ENCODE peak calls at places on chromosome 11, in five cellular contexts. A is NCI-H748 treated with DMSO at 0.1 percent for 48 hours, H is GM12865, X is uterus, C is GM04503. I is an unnamed sample.

GRCh38 chr11:47358731-47359051 is 6.2 kb upstream of the MYBPC3 start:
- DNase-seq in A (no peak), H (no peak), X (no peak), C (no peak), I (no peak)

GRCh38 chr11:65492637-65493366 is 6.0 kb upstream of the MALAT1 start:
- DNase-seq in C (no peak), A (no peak), H (peak; percentile 87), X (peak; percentile 88), I (peak; percentile 93)

GRCh38 chr11:44085330-44085729 is 10.1 kb upstream of the EXT2 start:
- DNase-seq in X (no peak), A (no peak), C (no peak), H (no peak), I (no peak)

GRCh38 chr11:62632492-62632891 is 10.7 kb upstream of the B3GAT3 start:
- DNase-seq in C (no peak), H (no peak), A (no peak), X (no peak), I (no peak)

GRCh38 chr11:33932721-33933120 is 40.8 kb upstream of the LMO2 start:
- DNase-seq in H (no peak), A (no peak), X (no peak), C (no peak), I (no peak)

GRCh38 chr11:2208691-2209369 is 37.2 kb upstream of the TH start:
- DNase-seq in C (no peak), H (no peak), X (peak; percentile 19), A (no peak), I (peak; percentile 35)

GRCh38 chr11:7332451-7332850 is 80.7 kb downstream of the SYT9 start:
- DNase-seq in X (no peak), C (no peak), H (no peak), A (no peak), I (no peak)

GRCh38 chr11:78050964-78051831 is 12.5 kb upstream of the THRSP start:
- DNase-seq in X (no peak), C (no peak), H (no peak), A (no peak), I (no peak)

GRCh38 chr11:113896156-113896879 is 8.3 kb upstream of the HTR3B start:
- DNase-seq in H (peak; percentile 48), X (peak; percentile 28), C (no peak), A (peak; percentile 35), I (peak; percentile 35)

GRCh38 chr11:35393093-35393492 is 26.3 kb downstream of the SLC1A2 start:
- DNase-seq in C (no peak), A (no peak), H (no peak), X (no peak), I (no peak)

GRCh38 chr11:117172678-117173421 is 5.7 kb upstream of the SIDT2 start:
- DNase-seq in A (no peak), H (no peak), C (no peak), X (no peak), I (no peak)

GRCh38 chr11:4704054-4704789 is at the start of gene MMP26:
- DNase-seq in C (no peak), A (peak; percentile 93), H (peak; percentile 36), X (no peak), I (no peak)

GRCh38 chr11:99316761-99317475 is 296.2 kb downstream of the CNTN5 start:
- DNase-seq in H (no peak), C (no peak), A (peak; percentile 37), X (no peak), I (peak; percentile 31)

I was measured in left cardiac atrium.